ENCODE peak calls at places on chromosomes 3 and 15, in four cellular contexts. N, A, D and K are unnamed samples.

GRCh38 chr3:21170964-21171363 is 580.0 kb downstream of the ZNF385D start:
- DNase-seq in A (peak; percentile 10), D (peak; percentile 64), N (peak; percentile 8), K (no peak)

GRCh38 chr3:61589856-61590255 is 28.5 kb downstream of the PTPRG start:
- DNase-seq in A (no peak), N (peak; percentile 50), D (no peak), K (no peak)

GRCh38 chr3:110971010-110971585 is 100.5 kb upstream of the NECTIN3 start:
- DNase-seq in D (no peak), N (no peak), A (no peak), K (no peak)

GRCh38 chr15:62105266-62105665 is 38.5 kb downstream of the C2CD4A start:
- DNase-seq in A (no peak), D (peak; percentile 28), N (no peak), K (no peak)

GRCh38 chr15:67783303-67783702 is 42.0 kb upstream of the SKOR1 start:
- DNase-seq in D (peak; percentile 81), N (no peak), A (no peak), K (no peak)

GRCh38 chr3:48619541-48620524 is 1.7 kb downstream of the TMEM89 start:
- DNase-seq in D (no peak), N (no peak), A (no peak), K (no peak)

GRCh38 chr3:149333518-149333859 is at the start of gene TM4SF18:
- DNase-seq in D (no peak), A (no peak), N (peak; percentile 24), K (no peak)

GRCh38 chr3:127689266-127689860 is 16.6 kb downstream of the ABTB1 start:
- DNase-seq in D (no peak), N (no peak), A (peak; percentile 0), K (peak; percentile 56)

GRCh38 chr3:38834110-38834509 is 18.1 kb upstream of the SCN10A start:
- DNase-seq in D (no peak), A (peak; percentile 54), N (peak; percentile 93), K (peak; percentile 73)

GRCh38 chr15:99086327-99086667 is 18.6 kb upstream of the SYNM start:
- DNase-seq in D (no peak), A (no peak), N (no peak), K (peak; percentile 43)